ENCODE peak calls at places on chromosome 9, in seven cellular contexts. J is IMR-90, X is GM12878, I is H1, Q is A549, E is HepG2, V is K562. T is an unnamed sample.

GRCh38 chr9:95012035-95012708 is 285.7 kb downstream of the AOPEP start:
- DNase-seq in Q (no peak), I (no peak), E (no peak), J (no peak), V (no peak), X (no peak), T (no peak)

GRCh38 chr9:93451762-93452709 is 551 bp downstream of the FAM120A start:
- DNase-seq in E (peak; percentile 16), X (no peak), V (peak; percentile 56), Q (peak; percentile 62), I (no peak), J (peak; percentile 33), T (no peak)

GRCh38 chr9:99092643-99093491 is 12.0 kb upstream of the TGFBR1 start:
- DNase-seq in Q (no peak), X (no peak), V (peak; percentile 78), I (no peak), E (no peak), J (no peak), T (no peak)

GRCh38 chr9:92035687-92036410 is 79.4 kb downstream of the SPTLC1 start:
- DNase-seq in X (no peak), J (peak; percentile 94), E (no peak), Q (no peak), I (no peak), V (no peak), T (no peak)

GRCh38 chr9:119221281-119221680 is 148.0 kb downstream of the BRINP1 start:
- DNase-seq in Q (no peak), I (no peak), E (no peak), V (no peak), X (no peak), J (no peak), T (no peak)

GRCh38 chr9:111974092-111974681 is 77.6 kb downstream of the UGCG start:
- DNase-seq in X (no peak), Q (no peak), I (no peak), J (peak; percentile 66), V (no peak), E (no peak), T (no peak)

GRCh38 chr9:135216236-135216635 is 128.8 kb downstream of the OLFM1 start:
- DNase-seq in I (no peak), X (no peak), Q (no peak), J (no peak), V (no peak), E (no peak), T (no peak)

GRCh38 chr9:24897826-24898225 is 352.1 kb upstream of the IZUMO3 start:
- DNase-seq in V (no peak), Q (no peak), I (no peak), X (no peak), J (no peak), E (no peak), T (no peak)

GRCh38 chr9:129506041-129506440 is 114.9 kb downstream of the C9orf50 start:
- DNase-seq in J (no peak), I (no peak), X (no peak), Q (no peak), V (no peak), E (no peak), T (no peak)

GRCh38 chr9:4422495-4422894 is 67.8 kb upstream of the SLC1A1 start:
- DNase-seq in V (no peak), E (no peak), Q (no peak), J (no peak), X (no peak), I (no peak), T (no peak)

GRCh38 chr9:121955649-121956048 is 137.5 kb downstream of the TTLL11 start:
- DNase-seq in I (no peak), X (no peak), V (no peak), E (no peak), Q (no peak), J (no peak), T (no peak)

GRCh38 chr9:71355884-71356283 is 234.5 kb upstream of the TRPM3 start:
- DNase-seq in Q (peak; percentile 9), J (no peak), V (no peak), I (no peak), X (no peak), E (peak; percentile 2), T (peak; percentile 3)

GRCh38 chr9:132923346-132923902 is 21.0 kb downstream of the TSC1 start:
- DNase-seq in V (no peak), I (no peak), X (no peak), J (no peak), E (no peak), Q (no peak), T (no peak)

GRCh38 chr9:134348404-134349155 is 22.3 kb downstream of the RXRA start:
- DNase-seq in J (no peak), X (no peak), I (no peak), E (no peak), V (no peak), Q (no peak), T (no peak)

GRCh38 chr9:38713426-38713825 is 6.5 kb downstream of the FAM240B start:
- DNase-seq in E (no peak), X (no peak), I (no peak), J (peak; percentile 57), Q (peak; percentile 25), V (no peak), T (no peak)

GRCh38 chr9:109229682-109230081 is 62.6 kb upstream of the FRRS1L start:
- DNase-seq in Q (no peak), X (no peak), I (no peak), J (no peak), E (no peak), V (no peak), T (no peak)

GRCh38 chr9:75104607-75105006 is 16.3 kb downstream of the OSTF1 start:
- DNase-seq in X (no peak), I (no peak), V (no peak), J (no peak), E (no peak), Q (no peak), T (no peak)

GRCh38 chr9:117725426-117725887 is 21.3 kb downstream of the TLR4 start:
- DNase-seq in Q (no peak), V (no peak), E (no peak), I (no peak), J (no peak), X (no peak), T (no peak)

GRCh38 chr9:38417003-38417965 is 7.0 kb downstream of the IGFBPL1 start:
- DNase-seq in X (no peak), E (peak; percentile 38), I (no peak), V (peak; percentile 75), J (no peak), Q (peak; percentile 48), T (peak; percentile 35)

GRCh38 chr9:15144567-15145174 is 162.3 kb downstream of the TTC39B start:
- DNase-seq in E (no peak), X (no peak), I (no peak), V (no peak), Q (no peak), J (no peak), T (peak; percentile 8)

GRCh38 chr9:114330636-114331035 is 967 bp downstream of the ORM2 start:
- DNase-seq in J (no peak), I (no peak), E (no peak), Q (no peak), X (no peak), V (no peak), T (no peak)

GRCh38 chr9:116271307-116271706 is 117.7 kb downstream of the PAPPA start:
- DNase-seq in I (no peak), V (no peak), E (no peak), J (no peak), X (no peak), Q (no peak), T (no peak)

GRCh38 chr9:111559000-111559610 is 34.1 kb downstream of the ZNF483 start:
- DNase-seq in Q (peak; percentile 53), X (no peak), V (no peak), J (peak; percentile 69), E (no peak), I (no peak), T (no peak)

GRCh38 chr9:107340920-107341632 is 58.0 kb downstream of the RAD23B start:
- DNase-seq in V (peak; percentile 82), I (peak; percentile 58), E (peak; percentile 70), J (peak; percentile 60), Q (peak; percentile 75), X (peak; percentile 57), T (peak; percentile 46)

GRCh38 chr9:91340395-91340794 is 21.3 kb downstream of the AUH start:
- DNase-seq in Q (no peak), I (no peak), V (no peak), E (no peak), X (no peak), J (no peak), T (no peak)

GRCh38 chr9:84212982-84213381 is 127.6 kb downstream of the SLC28A3 start:
- DNase-seq in Q (no peak), E (no peak), I (no peak), V (no peak), X (no peak), J (no peak), T (no peak)

GRCh38 chr9:77848897-77849296 is 182.7 kb downstream of the GNAQ start:
- DNase-seq in E (no peak), X (no peak), V (no peak), Q (peak; percentile 39), I (no peak), J (peak; percentile 91), T (no peak)

GRCh38 chr9:83185517-83186192 is 122.7 kb upstream of the RASEF start:
- DNase-seq in Q (no peak), E (no peak), V (no peak), I (no peak), X (no peak), J (no peak), T (no peak)
- H3K4me3 ChIP-seq in Q (no peak overlapping the region), E (no peak overlapping the region), V (no peak overlapping the region), I (no peak overlapping the region), X (no peak overlapping the region), J (no peak overlapping the region), T (no peak overlapping the region)

GRCh38 chr9:21690561-21690960 is 111.9 kb upstream of the MTAP start:
- DNase-seq in I (no peak), E (no peak), J (peak; percentile 79), Q (no peak), V (no peak), X (no peak), T (no peak)
- TF ChIP-seq CEBPB in I (no peak), E (no peak), J (no peak), Q (no peak), V (no peak), X (no peak), T (no peak)

DNA sequence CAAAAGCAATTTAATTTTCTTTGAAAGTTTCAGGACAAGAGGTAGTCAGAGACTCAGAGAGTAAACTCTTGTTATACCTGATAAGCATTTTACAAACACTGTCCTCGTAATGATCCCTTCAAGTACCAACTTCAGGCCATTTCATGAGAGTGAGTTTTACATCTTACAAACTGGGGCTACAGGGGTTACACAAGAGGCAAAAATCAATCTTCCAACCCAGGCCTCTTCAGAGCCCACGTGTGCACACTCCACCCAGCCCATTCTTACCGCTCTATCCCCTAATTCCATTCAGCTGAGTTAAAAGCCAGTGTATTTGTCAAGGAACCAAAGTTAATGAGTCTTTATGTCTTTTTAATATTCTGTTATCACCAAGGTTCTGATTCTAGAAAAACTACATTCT is 46.5 kb downstream of the PSMB7 start:
- DNase-seq in E (no peak), Q (no peak), V (no peak), I (no peak), X (no peak), J (no peak), T (no peak)
- H3K4me3 ChIP-seq in E (no peak overlapping the region), Q (no peak overlapping the region), V (no peak overlapping the region), I (no peak overlapping the region), X (no peak overlapping the region), J (no peak overlapping the region), T (no peak overlapping the region)

DNA sequence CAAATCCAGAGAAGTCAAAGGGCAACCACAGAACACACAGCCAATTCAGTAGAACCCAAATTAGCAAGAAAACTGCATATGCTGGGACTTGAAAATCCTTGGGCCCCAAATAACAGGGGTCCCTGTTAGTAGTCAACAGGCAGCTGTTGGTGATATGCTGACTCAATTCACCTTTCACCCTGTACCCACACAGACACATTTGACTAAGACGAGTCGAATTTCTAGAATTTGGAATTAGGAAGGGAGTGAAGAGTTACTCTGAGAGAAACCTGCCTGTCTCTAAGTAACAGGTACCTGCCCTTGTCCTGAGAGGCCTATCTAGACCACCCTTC is 817 bp upstream of the VCP start:
- DNase-seq in E (no peak), Q (no peak), X (no peak), V (no peak), J (peak; percentile 19), I (no peak), T (no peak)
- TF ChIP-seq CEBPB in E (no peak), Q (no peak), X (no peak), V (no peak), J (no peak), I (no peak), T (no peak)